ENCODE peak calls at places on chromosomes 13 and 19, in six cellular contexts. F is CD4-positive, alpha-beta T cell; K is adrenal gland; R is A549; P is PC-3; I is endodermal cell. S is an unnamed sample.

GRCh38 chr13:74219571-74219970 is 85.4 kb upstream of the KLF12 start:
- DNase-seq in F (no peak), K (no peak), R (no peak), P (no peak), I (no peak), S (no peak)

GRCh38 chr13:76271728-76272232 is 614.4 kb downstream of the KCTD12 start:
- DNase-seq in F (no peak), K (no peak), R (no peak), P (no peak), I (no peak), S (no peak)

GRCh38 chr13:47409778-47410177 is 512.9 kb upstream of the HTR2A start:
- DNase-seq in F (no peak), K (no peak), R (no peak), P (peak), I (no peak), S (no peak)

GRCh38 chr19:32830231-32831014 is 39.1 kb downstream of the SLC7A9 start:
- DNase-seq in F (no peak), K (peak), R (no peak), P (peak), I (no peak), S (no peak)

GRCh38 chr19:50843205-50843604 is 9.8 kb upstream of the KLK15 start:
- DNase-seq in F (no peak), K (no peak), R (no peak), P (no peak), I (no peak), S (no peak)

GRCh38 chr19:54523403-54523802 is 20.8 kb downstream of the LAIR2 start:
- DNase-seq in F (no peak), K (no peak), R (no peak), P (peak), I (no peak), S (no peak)

GRCh38 chr13:66506979-66507378 is 723.2 kb downstream of the PCDH9 start:
- DNase-seq in F (no peak), K (no peak), R (no peak), P (no peak), I (no peak), S (no peak)

GRCh38 chr13:41610426-41610825 is 153.1 kb downstream of the RGCC start:
- DNase-seq in F (no peak), K (no peak), R (peak), P (peak), I (no peak), S (peak)

GRCh38 chr13:66803013-66803739 is 427.0 kb downstream of the PCDH9 start:
- DNase-seq in F (no peak), K (no peak), R (no peak), P (no peak), I (no peak), S (no peak)

GRCh38 chr19:3608750-3609322 is 2.2 kb upstream of the TBXA2R start:
- DNase-seq in F (no peak), K (peak), R (no peak), P (no peak), I (no peak), S (no peak)

GRCh38 chr13:71021810-71022422 is 845.1 kb downstream of the DACH1 start:
- DNase-seq in F (no peak), K (no peak), R (no peak), P (no peak), I (no peak), S (no peak)

GRCh38 chr13:33285420-33286124 is at the start of gene STARD13:
- DNase-seq in F (no peak), K (peak), R (peak), P (peak), I (peak), S (peak)

GRCh38 chr19:33350538-33351309 is 22.8 kb upstream of the CEBPG start:
- DNase-seq in F (no peak), K (no peak), R (peak), P (peak), I (no peak), S (peak)

GRCh38 chr13:51804295-51805172 is 571 bp upstream of the DHRS12 start:
- DNase-seq in F (peak), K (no peak), R (no peak), P (no peak), I (no peak), S (no peak)

GRCh38 chr19:46746281-46746965 is at the start of gene STRN4:
- DNase-seq in F (peak), K (peak), R (no peak), P (peak), I (peak), S (no peak)

GRCh38 chr13:33690321-33690720 is 127.6 kb upstream of the RFC3 start:
- DNase-seq in F (no peak), K (no peak), R (no peak), P (no peak), I (no peak), S (no peak)

GRCh38 chr13:108980237-108980636 is 350.8 kb downstream of the MYO16 start:
- DNase-seq in F (no peak), K (no peak), R (no peak), P (no peak), I (no peak), S (no peak)

GRCh38 chr19:41426116-41426841 is 895 bp downstream of the B3GNT8 start:
- DNase-seq in F (no peak), K (peak), R (no peak), P (no peak), I (no peak), S (no peak)

GRCh38 chr19:42255766-42256750 is 1.1 kb upstream of the ERF start:
- DNase-seq in F (no peak), K (peak), R (peak), P (peak), I (peak), S (no peak)

GRCh38 chr13:32031025-32031814 is at the start of gene FRY:
- DNase-seq in F (peak), K (peak), R (peak), P (peak), I (peak), S (no peak)

GRCh38 chr13:19089315-19089714 is 92.3 kb downstream of the TUBA3C start:
- DNase-seq in F (no peak), K (no peak), R (peak), P (peak), I (no peak), S (no peak)

GRCh38 chr13:76512676-76513277 is 373.4 kb downstream of the KCTD12 start:
- DNase-seq in F (no peak), K (peak), R (peak), P (peak), I (no peak), S (peak)

GRCh38 chr19:58584498-58585441 is 11.6 kb upstream of the MZF1 start:
- DNase-seq in F (no peak), K (no peak), R (no peak), P (no peak), I (peak), S (no peak)

GRCh38 chr19:58586131-58586765 is 13.1 kb upstream of the MZF1 start:
- DNase-seq in F (no peak), K (peak), R (no peak), P (no peak), I (peak), S (no peak)

GRCh38 chr19:58581227-58582141 is 8.3 kb upstream of the MZF1 start:
- DNase-seq in F (peak), K (peak), R (peak), P (peak), I (peak), S (peak)

GRCh38 chr19:58582985-58583384 is 9.8 kb upstream of the MZF1 start:
- DNase-seq in F (no peak), K (no peak), R (no peak), P (no peak), I (peak), S (no peak)

DNA sequence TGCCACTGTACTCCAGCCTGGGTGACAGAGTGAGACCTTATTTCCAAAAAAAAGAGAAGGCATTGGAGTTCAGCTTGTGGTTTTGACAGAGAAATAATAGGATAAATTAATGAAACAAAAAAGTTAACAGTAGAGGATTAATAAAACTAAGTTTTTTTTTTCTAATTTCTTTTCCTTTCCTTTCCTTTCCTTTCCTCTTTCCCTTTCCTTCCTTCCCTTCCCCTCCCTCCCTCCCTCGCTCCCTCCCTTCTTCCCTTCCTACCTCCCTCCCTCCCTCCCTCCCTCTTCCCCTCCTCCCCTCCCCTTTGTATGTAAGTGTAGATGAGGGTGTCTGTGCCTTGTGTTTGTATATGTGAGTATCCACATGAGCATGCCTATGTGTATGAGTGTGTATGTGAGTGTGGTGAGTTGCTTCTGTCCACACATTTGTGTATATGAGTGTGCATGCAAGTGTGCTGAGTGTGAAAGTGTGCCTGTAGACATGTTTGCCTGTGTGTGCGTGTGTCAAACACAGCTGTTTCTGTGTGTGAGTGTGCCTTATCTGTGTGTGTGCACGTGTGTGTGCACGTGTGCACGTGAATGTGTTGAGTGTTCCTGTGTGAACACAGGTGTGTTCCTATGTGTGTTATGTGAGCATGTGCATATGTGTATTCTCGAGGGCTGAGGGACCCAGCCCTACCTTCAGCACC is 12.5 kb upstream of the MZF1 start:
- DNase-seq in F (no peak), K (peak), R (no peak), P (no peak), I (peak), S (no peak)
- H3K27ac ChIP-seq in F (no peak), K (no peak), R (no peak), P (no peak), I (no peak), S (no peak)

GRCh38 chr13:29750178-29750530 is 100.3 kb downstream of the UBL3 start:
- DNase-seq in F (no peak), K (no peak), R (no peak), P (no peak), I (no peak), S (no peak)

GRCh38 chr13:29746167-29746677 is 104.2 kb downstream of the UBL3 start:
- DNase-seq in F (no peak), K (no peak), R (no peak), P (no peak), I (no peak), S (no peak)

GRCh38 chr13:29749401-29750177 is 100.8 kb downstream of the UBL3 start:
- DNase-seq in F (no peak), K (no peak), R (no peak), P (no peak), I (no peak), S (no peak)

GRCh38 chr13:29745704-29746103 is 104.7 kb downstream of the UBL3 start:
- DNase-seq in F (no peak), K (no peak), R (no peak), P (no peak), I (no peak), S (no peak)

DNA sequence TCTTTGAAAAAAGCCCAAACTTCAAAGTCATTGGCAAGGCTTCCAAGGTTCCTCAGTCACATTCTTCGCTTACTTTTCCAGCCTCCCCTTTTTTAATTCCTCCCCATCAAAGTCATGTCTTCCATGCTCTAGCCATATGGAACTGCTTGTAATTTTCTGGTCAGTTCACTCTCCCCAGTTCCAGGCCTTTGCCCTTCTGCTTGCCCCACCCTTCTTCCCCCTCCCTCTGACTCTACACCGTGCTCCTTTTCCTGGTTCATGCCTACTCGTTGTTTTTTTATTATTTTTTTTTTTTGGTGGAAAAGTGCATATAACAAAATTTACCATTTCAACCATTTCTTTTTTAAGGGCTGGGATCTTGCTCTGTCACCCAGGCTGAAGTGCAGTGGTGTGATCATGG is 102.3 kb downstream of the UBL3 start:
- DNase-seq in F (no peak), K (no peak), R (no peak), P (no peak), I (no peak), S (no peak)
- H3K27ac ChIP-seq in F (no peak), K (no peak), R (no peak), P (no peak), I (no peak), S (no peak)

GRCh38 chr19:5048091-5048726 is 79.3 kb downstream of the KDM4B start:
- DNase-seq in F (peak), K (peak), R (peak), P (peak), I (peak), S (no peak)

GRCh38 chr19:5049561-5049960 is 80.6 kb downstream of the KDM4B start:
- DNase-seq in F (no peak), K (no peak), R (no peak), P (no peak), I (no peak), S (no peak)

GRCh38 chr19:5050016-5050656 is 81.2 kb downstream of the KDM4B start:
- DNase-seq in F (no peak), K (no peak), R (no peak), P (no peak), I (no peak), S (no peak)

GRCh38 chr19:5047251-5047935 is 78.5 kb downstream of the KDM4B start:
- DNase-seq in F (no peak), K (no peak), R (no peak), P (no peak), I (no peak), S (no peak)

DNA sequence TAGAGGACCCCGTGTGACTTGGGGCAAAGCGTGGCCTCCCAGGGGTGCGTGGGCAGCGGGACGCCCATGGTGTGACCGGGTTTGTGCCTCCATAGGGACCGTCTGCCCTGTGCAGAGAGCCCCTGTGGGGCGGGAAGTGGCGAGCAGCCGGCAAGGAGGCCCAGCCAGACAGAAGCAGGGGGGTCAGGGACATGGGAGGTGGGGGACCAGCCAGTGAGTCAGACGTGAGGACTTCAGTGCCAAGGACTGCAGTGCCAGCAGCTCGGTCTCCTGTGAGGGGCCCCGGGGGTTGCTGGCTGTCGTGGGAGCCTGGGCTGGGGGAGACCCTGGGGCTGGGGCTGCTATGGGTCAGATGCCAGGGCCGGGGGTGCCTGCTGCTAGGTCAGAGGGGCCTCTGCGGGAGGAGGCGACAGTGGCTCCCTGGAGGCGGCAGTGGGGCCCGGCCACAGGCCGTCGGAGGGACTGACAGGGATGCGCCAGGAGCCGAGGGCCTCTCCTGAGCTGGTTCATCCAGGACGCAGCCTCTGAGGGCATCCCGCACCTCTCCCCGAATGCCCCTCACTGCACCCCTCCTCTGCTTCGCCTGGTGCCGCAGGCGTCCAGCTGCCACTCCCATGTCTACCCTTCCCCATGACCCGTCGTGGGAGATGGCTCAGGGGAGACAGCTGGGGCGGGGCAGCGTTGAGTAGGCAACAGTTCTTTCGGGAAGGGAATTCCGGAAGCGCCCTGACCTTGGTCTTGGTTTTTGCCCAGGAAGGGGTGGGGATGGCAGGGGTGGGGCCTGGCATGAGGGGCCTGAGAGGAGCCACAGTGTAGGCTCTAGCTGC is 80.0 kb downstream of the KDM4B start:
- DNase-seq in F (no peak), K (peak), R (peak), P (peak), I (no peak), S (no peak)
- H3K27ac ChIP-seq in F (no peak), K (no peak), R (peak), P (peak), I (peak), S (no peak)

GRCh38 chr19:58440556-58440955 is 603 bp upstream of the ZNF132 start:
- DNase-seq in F (peak), K (peak), R (no peak), P (no peak), I (no peak), S (no peak)
- H3K27ac ChIP-seq in F (peak), K (no peak), R (no peak), P (no peak), I (no peak), S (peak)

GRCh38 chr13:105974380-105974779 is 561.1 kb downstream of the EFNB2 start:
- DNase-seq in F (no peak), K (no peak), R (no peak), P (no peak), I (no peak), S (no peak)

GRCh38 chr13:105979131-105979530 is 556.3 kb downstream of the EFNB2 start:
- DNase-seq in F (no peak), K (no peak), R (peak), P (peak), I (no peak), S (peak)

GRCh38 chr13:105982219-105982618 is 553.2 kb downstream of the EFNB2 start:
- DNase-seq in F (no peak), K (no peak), R (no peak), P (no peak), I (peak), S (no peak)

GRCh38 chr13:105984236-105984635 is 551.2 kb downstream of the EFNB2 start:
- DNase-seq in F (no peak), K (no peak), R (no peak), P (peak), I (no peak), S (no peak)

GRCh38 chr13:105979586-105979985 is 555.9 kb downstream of the EFNB2 start:
- DNase-seq in F (no peak), K (no peak), R (peak), P (peak), I (no peak), S (peak)
- H3K27ac ChIP-seq in F (no peak), K (no peak), R (peak), P (peak), I (no peak), S (peak)

GRCh38 chr19:18669883-18670282 is 13.6 kb upstream of the CRTC1 start:
- DNase-seq in F (no peak), K (no peak), R (no peak), P (no peak), I (no peak), S (no peak)

GRCh38 chr19:18671303-18672043 is 12.0 kb upstream of the CRTC1 start:
- DNase-seq in F (no peak), K (no peak), R (no peak), P (no peak), I (no peak), S (no peak)

GRCh38 chr19:18670313-18670712 is 13.2 kb upstream of the CRTC1 start:
- DNase-seq in F (no peak), K (no peak), R (no peak), P (no peak), I (no peak), S (no peak)

GRCh38 chr19:18672606-18673337 is 10.7 kb upstream of the CRTC1 start:
- DNase-seq in F (no peak), K (no peak), R (peak), P (no peak), I (no peak), S (no peak)

GRCh38 chr19:18672044-18672451 is 11.4 kb upstream of the CRTC1 start:
- DNase-seq in F (no peak), K (no peak), R (no peak), P (no peak), I (no peak), S (no peak)
- H3K27ac ChIP-seq in F (no peak), K (no peak), R (peak), P (no peak), I (no peak), S (no peak)

DNA sequence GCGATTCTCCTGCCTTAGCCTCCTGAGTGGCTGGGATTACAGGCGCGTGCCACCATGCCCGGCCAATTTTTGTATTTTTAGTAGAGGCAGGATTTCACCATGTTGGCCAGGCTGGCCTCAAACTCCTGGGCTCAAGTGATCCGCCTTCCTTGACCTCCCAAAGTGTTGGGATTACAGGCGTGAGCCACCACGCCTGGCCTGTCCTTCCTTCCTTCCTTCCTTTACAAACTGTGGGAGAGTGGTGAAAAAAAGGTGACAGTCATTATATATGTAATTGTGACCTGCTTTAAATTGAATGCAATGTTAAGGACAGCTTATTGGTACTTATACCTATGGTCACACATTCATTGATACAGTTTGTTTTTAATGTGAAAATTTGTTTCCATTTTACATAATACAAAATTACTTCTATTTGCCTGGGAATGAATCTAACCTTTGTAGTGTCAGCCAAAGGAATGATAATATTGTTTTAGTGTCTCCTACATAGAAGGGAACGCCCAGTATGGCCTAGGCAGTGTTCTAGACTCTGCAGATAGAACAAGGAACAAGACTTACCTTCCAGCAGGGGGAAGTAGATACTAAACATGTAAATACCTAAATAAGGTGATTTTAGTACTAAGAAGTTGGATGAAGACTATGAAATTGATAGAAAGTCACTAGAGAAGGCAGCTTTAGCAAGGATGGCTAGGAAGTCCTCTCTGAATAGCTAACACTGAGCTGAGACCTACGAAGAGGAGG is 146.3 kb downstream of the GGACT start:
- DNase-seq in F (no peak), K (no peak), R (no peak), P (no peak), I (no peak), S (no peak)
- H3K27ac ChIP-seq in F (no peak), K (no peak), R (peak), P (no peak), I (no peak), S (no peak)

DNA sequence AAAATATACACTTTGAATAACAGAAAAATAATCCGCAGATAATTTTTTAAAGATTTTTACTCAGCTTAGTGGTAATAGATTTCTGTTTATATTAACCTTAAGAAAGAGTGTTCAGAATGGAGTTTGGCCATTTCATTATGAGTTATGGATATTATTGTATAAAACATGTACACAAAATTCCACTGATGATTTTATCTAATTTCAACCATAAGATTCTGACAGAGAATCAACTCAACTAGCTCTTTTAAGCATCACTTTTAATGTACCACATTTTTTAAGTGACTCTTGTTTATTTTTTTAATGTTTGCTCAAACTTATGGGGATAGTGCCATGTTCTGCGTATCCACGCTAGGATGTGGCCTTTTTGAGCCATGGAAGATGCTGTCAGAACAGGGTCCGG is 75.7 kb downstream of the COL4A2 start:
- DNase-seq in F (no peak), K (no peak), R (no peak), P (no peak), I (no peak), S (no peak)
- H3K27ac ChIP-seq in F (no peak), K (no peak), R (no peak), P (peak), I (no peak), S (no peak)

S was measured in epithelial cell of prostate.